ENCODE peak calls at places on chromosome 5, in ten cellular contexts. N is GM12865, E is LNCaP clone FGC, H is A673, O is tibial artery, Q is AG04450, G is A549, T is spleen, A is left ventricle myocardium inferior, Y is IMR-90. I is an unnamed sample.

GRCh38 chr5:128082551-128083032 is 974 bp upstream of the SLC12A2 start:
- DNase-seq in O (no peak), A (no peak), G (peak), Q (no peak), H (no peak), Y (no peak), T (no peak), E (no peak), N (no peak), I (no peak)

GRCh38 chr5:31407921-31408714 is 123.8 kb downstream of the DROSHA start:
- DNase-seq in T (no peak), N (no peak), Y (peak), O (no peak), H (no peak), E (no peak), G (no peak), A (no peak), Q (no peak), I (peak)

GRCh38 chr5:159156839-159157238 is 52.5 kb downstream of the RNF145 start:
- DNase-seq in T (no peak), A (no peak), Q (peak), Y (peak), N (peak), O (no peak), E (peak), H (peak), G (peak), I (no peak)

GRCh38 chr5:176740131-176740701 is 70.1 kb upstream of the UNC5A start:
- DNase-seq in E (peak), A (no peak), T (peak), G (no peak), Y (no peak), H (no peak), N (no peak), Q (no peak), O (no peak), I (no peak)

GRCh38 chr5:178206166-178207101 is 2.1 kb downstream of the HNRNPAB start:
- DNase-seq in N (no peak), E (no peak), T (peak), Y (peak), G (no peak), O (peak), Q (no peak), H (no peak), A (no peak), I (no peak)

GRCh38 chr5:926416-927171 is 33.9 kb downstream of the TRIP13 start:
- DNase-seq in O (peak), G (no peak), Q (no peak), E (no peak), N (no peak), H (peak), T (peak), A (no peak), Y (no peak), I (no peak)

GRCh38 chr5:160181965-160182622 is 47.2 kb upstream of the FABP6 start:
- DNase-seq in G (no peak), N (peak), A (no peak), Q (no peak), O (no peak), H (no peak), T (no peak), Y (no peak), E (no peak), I (no peak)

GRCh38 chr5:128965011-128965637 is at the start of gene SLC27A6:
- DNase-seq in T (peak), G (peak), O (no peak), A (peak), N (no peak), Y (no peak), Q (no peak), E (no peak), H (no peak), I (no peak)

GRCh38 chr5:169934990-169935389 is 45.3 kb downstream of the INSYN2B start:
- DNase-seq in Q (peak), Y (peak), E (no peak), N (no peak), T (no peak), O (no peak), G (no peak), H (no peak), A (no peak), I (no peak)

GRCh38 chr5:176578391-176578808 is 29.3 kb downstream of the CDHR2 start:
- DNase-seq in O (no peak), G (peak), H (no peak), T (no peak), A (peak), Q (no peak), Y (peak), E (peak), N (peak), I (no peak)

GRCh38 chr5:127561254-127561653 is 43.8 kb downstream of the PRRC1 start:
- DNase-seq in H (no peak), E (no peak), O (no peak), A (no peak), Q (peak), N (no peak), Y (peak), G (no peak), T (no peak), I (peak)

DNA sequence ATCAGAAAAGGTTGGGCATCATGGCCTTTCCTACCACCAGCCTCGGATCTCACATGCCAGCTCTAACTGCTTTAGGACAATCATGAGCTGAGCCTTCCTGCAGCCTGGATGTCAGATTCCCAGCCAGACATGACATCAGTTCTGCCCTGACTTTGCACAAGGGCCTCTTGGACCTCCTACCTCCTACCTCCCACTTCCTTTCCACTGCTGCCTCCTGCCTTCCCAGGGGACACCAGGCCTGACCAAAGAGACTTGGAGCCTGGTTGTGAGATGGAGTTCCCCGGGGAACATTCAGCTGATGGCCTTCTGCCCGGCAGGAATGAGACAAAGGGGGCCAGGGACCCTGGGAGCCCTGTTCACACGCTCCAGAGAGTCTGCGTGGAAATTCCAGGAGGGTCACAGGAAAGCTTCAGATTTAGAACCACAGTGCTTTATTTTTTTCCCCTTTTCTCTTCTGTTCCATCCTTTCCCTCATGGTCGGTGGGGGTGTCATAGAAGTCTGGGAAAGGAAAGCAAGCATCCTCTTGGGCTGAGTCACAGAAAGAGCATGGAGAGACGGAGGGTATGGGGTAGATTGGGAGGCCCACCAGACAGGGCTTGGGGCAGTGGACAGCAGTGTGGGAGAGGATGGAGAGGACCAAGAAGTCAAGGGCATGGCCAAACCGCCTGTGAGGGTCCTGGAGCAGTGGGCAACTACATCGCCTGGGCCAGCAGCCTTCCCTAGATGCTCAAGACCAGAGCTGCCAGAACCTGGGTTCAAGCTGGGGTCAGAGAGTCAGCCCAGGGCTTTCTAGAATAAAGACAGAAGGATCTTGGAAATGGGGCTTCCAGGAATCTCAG is 35.5 kb upstream of the IL17B start:
- DNase-seq in H (no peak), A (peak), Q (no peak), Y (peak), N (no peak), G (no peak), T (no peak), E (no peak), O (peak), I (no peak)
- H3K4me3 ChIP-seq in H (no peak), A (peak), Q (no peak), Y (no peak), N (no peak), G (no peak), T (no peak), E (no peak), O (peak), I (no peak)

GRCh38 chr5:168023190-168023589 is 268.3 kb upstream of the WWC1 start:
- DNase-seq in Q (no peak), O (no peak), N (no peak), Y (no peak), A (peak), E (no peak), T (no peak), H (peak), G (no peak), I (no peak)

GRCh38 chr5:168017313-168017712 is 274.1 kb upstream of the WWC1 start:
- DNase-seq in Y (no peak), T (no peak), A (no peak), N (no peak), O (no peak), E (no peak), G (no peak), H (no peak), Q (no peak), I (no peak)

GRCh38 chr5:168022761-168023160 is 268.7 kb upstream of the WWC1 start:
- DNase-seq in Q (no peak), Y (no peak), A (no peak), O (no peak), T (no peak), E (no peak), N (no peak), H (no peak), G (no peak), I (no peak)

GRCh38 chr5:168015506-168015905 is 275.9 kb upstream of the WWC1 start:
- DNase-seq in O (no peak), E (no peak), H (no peak), Y (peak), A (no peak), Q (no peak), N (no peak), T (no peak), G (no peak), I (peak)

GRCh38 chr5:168020522-168021294 is 270.7 kb upstream of the WWC1 start:
- DNase-seq in N (no peak), Y (peak), O (no peak), G (no peak), T (no peak), H (peak), Q (no peak), E (no peak), A (no peak), I (no peak)
- TF ChIP-seq CTCF in N (no peak), Y (peak), O (peak), G (peak), T (no peak), H (peak), Q (peak), E (peak), A (no peak), I (peak)

GRCh38 chr5:154714271-154714986 is 40.7 kb upstream of the LARP1 start:
- DNase-seq in N (peak), O (no peak), Q (peak), A (no peak), G (no peak), H (peak), E (no peak), T (no peak), Y (peak), I (no peak)
- H3K4me3 ChIP-seq in N (no peak), O (peak), Q (no peak), A (no peak), G (no peak), H (no peak), E (peak), T (no peak), Y (no peak), I (no peak)

GRCh38 chr5:136374003-136374402 is 8.7 kb upstream of the TRPC7 start:
- DNase-seq in N (peak), Q (no peak), E (peak), A (no peak), Y (peak), O (no peak), G (no peak), H (peak), T (no peak), I (no peak)
- TF ChIP-seq CTCF in N (peak), Q (peak), E (peak), A (peak), Y (peak), O (no peak), G (peak), H (peak), T (no peak), I (peak)

GRCh38 chr5:54088081-54088480 is 222.3 kb downstream of the ARL15 start:
- DNase-seq in H (no peak), A (no peak), O (no peak), N (no peak), T (no peak), G (no peak), E (no peak), Y (peak), Q (no peak), I (no peak)

GRCh38 chr5:54090495-54091084 is 219.8 kb downstream of the ARL15 start:
- DNase-seq in H (peak), Q (peak), G (peak), Y (peak), A (no peak), E (no peak), T (no peak), O (no peak), N (no peak), I (peak)

GRCh38 chr5:54091416-54092130 is 218.8 kb downstream of the ARL15 start:
- DNase-seq in A (peak), N (no peak), Y (no peak), Q (no peak), E (no peak), H (no peak), T (no peak), O (no peak), G (no peak), I (no peak)

GRCh38 chr5:54083851-54084250 is 226.5 kb downstream of the ARL15 start:
- DNase-seq in H (no peak), T (no peak), A (no peak), O (no peak), Q (no peak), N (no peak), E (no peak), G (no peak), Y (peak), I (no peak)

DNA sequence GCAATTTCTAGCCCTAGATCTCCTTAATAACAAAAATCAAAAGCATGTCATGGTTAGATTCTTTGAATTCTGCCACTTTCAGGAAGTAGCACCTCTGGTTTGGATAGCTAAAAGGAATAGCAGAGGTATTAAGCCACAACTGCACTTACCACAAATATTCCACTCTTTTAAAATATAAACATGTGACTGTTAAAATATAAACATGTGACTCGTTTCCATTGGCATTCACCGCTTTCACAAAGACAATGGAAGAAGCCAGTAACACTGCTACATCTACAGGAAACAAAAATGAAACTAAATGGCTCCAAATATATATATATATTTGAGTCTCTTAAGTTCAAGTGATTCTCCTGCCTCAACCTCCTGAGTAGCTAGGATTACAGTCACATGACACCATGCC is 222.9 kb downstream of the ARL15 start:
- DNase-seq in O (no peak), E (no peak), T (no peak), Q (peak), G (no peak), A (no peak), N (no peak), Y (peak), H (no peak), I (peak)
- H3K4me3 ChIP-seq in O (no peak), E (no peak), T (no peak), Q (no peak), G (no peak), A (no peak), N (no peak), Y (no peak), H (no peak), I (no peak)

GRCh38 chr5:143217065-143217803 is 186.3 kb downstream of the NR3C1 start:
- DNase-seq in N (peak), A (no peak), Q (no peak), O (peak), E (no peak), G (no peak), H (peak), Y (peak), T (no peak), I (no peak)
- TF ChIP-seq CTCF in N (no peak), A (no peak), Q (no peak), O (no peak), E (no peak), G (no peak), H (no peak), Y (no peak), T (no peak), I (no peak)

GRCh38 chr5:150410524-150411244 is 2.0 kb downstream of the CD74 start:
- DNase-seq in O (peak), Y (peak), A (peak), H (peak), Q (peak), N (peak), G (peak), E (peak), T (peak), I (no peak)
- H3K4me3 ChIP-seq in O (peak), Y (no peak), A (peak), H (no peak), Q (no peak), N (peak), G (no peak), E (no peak), T (peak), I (no peak)

GRCh38 chr5:171606414-171607024 is 179.1 kb upstream of the SMIM23 start:
- DNase-seq in G (no peak), E (no peak), Q (no peak), A (no peak), H (peak), Y (peak), O (no peak), T (no peak), N (peak), I (no peak)
- TF ChIP-seq CTCF in G (peak), E (peak), Q (peak), A (peak), H (peak), Y (peak), O (no peak), T (peak), N (peak), I (peak)

I was measured in BJ.